ENCODE peak calls at places on chromosomes 1 and 21, in four cellular contexts. Y, G, E and D are unnamed samples. For H3K4me1, the result is how much of the 10 kb centered on the place peaks cover.

GRCh38 chr1:39955547-39956539 is 898 bp downstream of the MFSD2A start:
- DNase-seq in Y (peak), G (peak), E (peak), D (peak)

GRCh38 chr21:25790122-25790951 is 55.6 kb downstream of the GABPA start:
- DNase-seq in Y (peak), G (peak), E (peak), D (peak)

GRCh38 chr1:8520483-8520966 is 202.6 kb downstream of the SLC45A1 start:
- DNase-seq in Y (peak), G (no peak), E (no peak), D (peak)

GRCh38 chr1:2611034-2611501 is 21.7 kb downstream of the MMEL1 start:
- DNase-seq in Y (peak), G (no peak), E (peak), D (no peak)

GRCh38 chr1:227213426-227213825 is 104.9 kb downstream of the CDC42BPA start:
- DNase-seq in Y (no peak), G (no peak), E (no peak), D (no peak)

GRCh38 chr1:216193839-216194443 is 229.3 kb downstream of the USH2A start:
- DNase-seq in Y (no peak), G (no peak), E (peak), D (no peak)

GRCh38 chr1:109481646-109482045 is 2.1 kb upstream of the ATXN7L2 start:
- DNase-seq in Y (no peak), G (no peak), E (no peak), D (no peak)

GRCh38 chr1:193971595-193971994 is 785.2 kb upstream of the B3GALT2 start:
- DNase-seq in Y (peak), G (peak), E (no peak), D (peak)

GRCh38 chr1:53057134-53057533 is 4.9 kb upstream of the PODN start:
- DNase-seq in Y (peak), G (peak), E (no peak), D (no peak)

GRCh38 chr21:43973634-43973955 is 38.5 kb upstream of the TRAPPC10 start:
- DNase-seq in Y (no peak), G (no peak), E (no peak), D (no peak)

GRCh38 chr1:78102082-78102481 is 56.3 kb downstream of the GIPC2 start:
- DNase-seq in Y (peak), G (peak), E (peak), D (peak)

GRCh38 chr1:234775477-234776246 is 165.7 kb upstream of the IRF2BP2 start:
- DNase-seq in Y (peak), G (no peak), E (peak), D (peak)

GRCh38 chr21:41029573-41029972 is 138.4 kb upstream of the BACE2 start:
- DNase-seq in Y (no peak), G (no peak), E (no peak), D (no peak)

GRCh38 chr1:114482585-114482984 is 28.4 kb downstream of the TRIM33 start:
- DNase-seq in Y (no peak), G (no peak), E (no peak), D (no peak)

GRCh38 chr1:79044974-79045650 is 38.6 kb upstream of the ADGRL4 start:
- DNase-seq in Y (peak), G (no peak), E (peak), D (no peak)

GRCh38 chr1:17725084-17725718 is 29.9 kb upstream of the ACTL8 start:
- DNase-seq in Y (no peak), G (no peak), E (peak), D (peak)

GRCh38 chr1:72241397-72241796 is 40.9 kb downstream of the NEGR1 start:
- DNase-seq in Y (no peak), G (no peak), E (peak), D (peak)

GRCh38 chr1:27724961-27725373 is 794 bp upstream of the FAM76A start:
- DNase-seq in Y (peak), G (no peak), E (peak), D (peak)

GRCh38 chr1:3899776-3900149 is 309 bp downstream of the C1orf174 start:
- DNase-seq in Y (no peak), G (no peak), E (no peak), D (no peak)

GRCh38 chr1:42941640-42942330 is 16.9 kb downstream of the SLC2A1 start:
- DNase-seq in Y (peak), G (peak), E (peak), D (peak)

GRCh38 chr1:241470361-241470760 is 49.2 kb downstream of the FH start:
- DNase-seq in Y (no peak), G (no peak), E (no peak), D (no peak)

GRCh38 chr1:156140879-156141707 is 12.3 kb upstream of the SEMA4A start:
- DNase-seq in Y (peak), G (peak), E (peak), D (no peak)

GRCh38 chr1:226662704-226663326 is 76.3 kb downstream of the ITPKB start:
- DNase-seq in Y (peak), G (peak), E (peak), D (peak)

GRCh38 chr1:226061793-226062557 is 541 bp upstream of the H3-3A start:
- DNase-seq in Y (peak), G (peak), E (peak), D (peak)

GRCh38 chr1:192497214-192497794 is 78.3 kb upstream of the RGS1 start:
- DNase-seq in Y (no peak), G (no peak), E (no peak), D (no peak)

GRCh38 chr1:9331558-9332346 is 39.1 kb downstream of the SPSB1 start:
- DNase-seq in Y (peak), G (no peak), E (peak), D (no peak)

GRCh38 chr21:27505516-27505915 is 538.6 kb upstream of the ADAMTS5 start:
- DNase-seq in Y (peak), G (no peak), E (peak), D (peak)

GRCh38 chr1:171716620-171717019 is 25.2 kb downstream of the VAMP4 start:
- DNase-seq in Y (peak), G (peak), E (peak), D (no peak)

GRCh38 chr1:115251340-115251748 is 86.7 kb downstream of the NGF start:
- DNase-seq in Y (peak), G (peak), E (peak), D (no peak)

GRCh38 chr1:76269175-76269574 is 194.6 kb downstream of the ST6GALNAC3 start:
- DNase-seq in Y (peak), G (peak), E (peak), D (no peak)

GRCh38 chr21:37914211-37914900 is 1.9 kb downstream of the KCNJ6 start:
- DNase-seq in Y (peak), G (peak), E (peak), D (peak)

DNA sequence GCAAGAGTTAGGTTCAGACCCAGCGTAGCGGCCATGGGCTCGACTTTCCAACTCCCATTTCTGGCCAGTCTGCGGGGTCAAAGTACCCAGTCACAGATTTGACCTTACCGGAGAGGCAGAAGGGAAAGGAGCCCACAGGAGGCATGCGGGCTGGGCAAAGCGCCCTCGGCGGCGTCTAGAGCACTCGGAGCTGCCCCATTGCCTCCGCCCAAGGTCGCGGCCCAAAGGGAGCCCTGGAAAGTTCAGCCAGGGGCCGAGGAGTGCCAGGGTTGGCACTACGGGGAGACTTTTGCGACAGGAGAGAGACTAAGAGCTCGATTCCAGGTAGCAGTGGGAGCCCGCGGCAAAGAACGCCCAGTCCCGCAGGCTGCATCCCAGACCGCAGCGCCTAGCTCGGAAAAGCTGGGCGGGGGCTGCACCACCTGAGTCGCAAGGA is 896 bp downstream of the KANK4 start:
- DNase-seq in Y (no peak), G (no peak), E (no peak), D (no peak)
- H2AFZ ChIP-seq in Y (no peak), G (no peak), E (no peak), D (peak)

GRCh38 chr21:45032977-45033705 is 41.2 kb upstream of the ADARB1 start:
- DNase-seq in Y (no peak), G (no peak), E (no peak), D (no peak)
- H3K4me1 ChIP-seq in Y (under half), G (under half), E (under half), D (under half)

GRCh38 chr1:11262171-11263049 is at the start of gene MTOR:
- DNase-seq in Y (peak), G (peak), E (peak), D (peak)

DNA sequence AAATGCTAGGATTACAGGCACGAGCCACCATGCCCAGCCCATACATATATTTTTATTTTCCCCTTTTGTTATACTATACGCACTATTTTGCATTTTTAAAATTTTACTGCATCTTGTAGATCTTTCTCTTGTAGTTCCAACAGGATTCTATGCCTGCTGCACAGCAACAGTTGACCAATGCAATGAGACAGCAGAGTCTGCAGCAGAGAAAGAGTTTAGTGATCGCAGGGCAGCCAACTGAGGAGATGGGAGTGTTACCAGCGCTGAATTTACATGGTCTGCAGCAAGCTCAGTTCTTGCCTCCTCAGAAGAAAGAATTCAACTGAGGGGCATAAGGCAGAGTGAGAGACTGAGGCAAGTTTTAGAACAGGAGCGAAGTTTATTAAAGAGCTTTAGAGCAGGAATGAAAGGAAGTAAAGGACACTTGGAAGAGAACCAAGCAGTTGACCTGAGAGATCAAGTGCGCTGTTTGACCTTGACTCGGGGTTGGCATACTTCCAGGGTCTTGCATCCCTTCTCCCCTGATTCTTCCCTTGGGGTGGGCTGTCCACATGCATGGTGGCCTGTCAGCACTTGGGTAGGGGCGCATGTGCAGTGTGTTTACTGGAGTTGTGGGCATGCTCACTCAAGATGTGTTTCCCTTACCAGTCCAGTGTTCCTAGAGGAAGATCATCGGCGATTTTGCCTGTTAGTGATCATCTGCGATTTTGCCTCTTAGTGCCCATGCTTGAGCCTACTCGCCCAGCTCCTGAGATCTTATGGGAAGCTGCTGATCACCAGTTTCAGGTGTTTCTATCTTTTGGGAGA is 4.1 kb upstream of the MTOR start:
- DNase-seq in Y (no peak), G (no peak), E (no peak), D (no peak)
- H2AFZ ChIP-seq in Y (no peak), G (no peak), E (no peak), D (no peak)

GRCh38 chr1:200873671-200874397 is 1.1 kb downstream of the GPR25 start:
- DNase-seq in Y (no peak), G (no peak), E (peak), D (no peak)

GRCh38 chr1:200873116-200873670 is 412 bp downstream of the GPR25 start:
- DNase-seq in Y (no peak), G (no peak), E (peak), D (no peak)

GRCh38 chr1:200874694-200875093 is 1.9 kb downstream of the GPR25 start:
- DNase-seq in Y (no peak), G (no peak), E (no peak), D (no peak)

GRCh38 chr1:200869753-200870391 is 2.9 kb upstream of the GPR25 start:
- DNase-seq in Y (no peak), G (no peak), E (no peak), D (no peak)

GRCh38 chr1:200872446-200873115 is at the start of gene GPR25:
- DNase-seq in Y (no peak), G (no peak), E (no peak), D (no peak)
- H3K4me1 ChIP-seq in Y (under half), G (under half), E (under half), D (under half)

DNA sequence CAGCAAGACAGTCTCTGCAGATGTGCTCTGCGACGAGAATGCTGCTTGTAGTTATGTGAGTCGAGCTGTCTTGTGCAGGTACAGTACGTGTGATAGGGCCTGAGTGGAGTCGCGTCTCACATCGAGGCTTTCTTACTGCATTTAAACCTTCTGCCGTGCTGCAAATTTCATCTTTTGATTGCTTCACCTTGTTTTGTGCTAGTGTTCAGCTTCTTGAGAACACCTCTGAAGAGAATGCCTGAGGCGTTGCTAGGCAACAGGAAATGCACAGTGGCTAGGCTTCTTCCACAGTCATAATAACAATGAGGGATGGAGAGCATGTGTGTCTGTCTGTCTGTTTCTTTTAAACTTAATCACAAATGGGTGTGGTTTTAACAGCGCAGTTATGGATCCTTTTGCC is 52.9 kb downstream of the MRPS6 start:
- DNase-seq in Y (peak), G (peak), E (peak), D (peak)
- H2AFZ ChIP-seq in Y (no peak), G (no peak), E (peak), D (peak)

GRCh38 chr1:205283270-205284147 is 38.0 kb downstream of the NUAK2 start:
- DNase-seq in Y (no peak), G (no peak), E (no peak), D (no peak)

GRCh38 chr1:205287076-205287475 is 34.5 kb downstream of the NUAK2 start:
- DNase-seq in Y (peak), G (no peak), E (peak), D (no peak)

GRCh38 chr1:205286335-205286950 is 35.1 kb downstream of the NUAK2 start:
- DNase-seq in Y (peak), G (peak), E (no peak), D (peak)

GRCh38 chr1:205285391-205286101 is 36.0 kb downstream of the NUAK2 start:
- DNase-seq in Y (peak), G (peak), E (peak), D (no peak)

GRCh38 chr1:205284420-205285144 is 37.0 kb downstream of the NUAK2 start:
- DNase-seq in Y (peak), G (peak), E (peak), D (peak)
- H3K4me1 ChIP-seq in Y (under half), G (under half), E (under half), D (under half)